ENCODE peak calls at places on chromosomes 5 and 9, in eight cellular contexts. O is H7; W is activated T-cell treated with anti-CD3 and anti-CD28 coated beads, Interleukin-2, amount 50 U/mL, for 72 hours; M is WTC11; G is effector memory CD8-positive, alpha-beta T cell; N is AG20443; X is NCI-H2029 treated with DMSO at 0.1 percent for 48 hours; B is C1 segment of cervical spinal cord. F is an unnamed sample.

GRCh38 chr9:106718996-106719395 is 144.0 kb upstream of the ZNF462 start:
- DNase-seq in M (no peak), G (no peak), B (no peak), N (peak; percentile 32), O (no peak), X (no peak), W (no peak), F (no peak)

GRCh38 chr9:137989156-137989555 is 111.6 kb downstream of the CACNA1B start:
- DNase-seq in X (no peak), G (no peak), O (no peak), M (no peak), B (no peak), W (no peak), N (peak; percentile 5), F (no peak)

GRCh38 chr5:81344736-81345135 is 43.3 kb downstream of the ZCCHC9 start:
- DNase-seq in X (no peak), W (no peak), N (no peak), B (no peak), O (no peak), G (no peak), M (no peak), F (no peak)

GRCh38 chr5:73205309-73205708 is 32.3 kb downstream of the TMEM174 start:
- DNase-seq in B (no peak), N (no peak), X (peak; percentile 82), M (no peak), O (no peak), G (no peak), W (no peak), F (no peak)

GRCh38 chr9:79542735-79543504 is 28.8 kb upstream of the TLE4 start:
- DNase-seq in G (no peak), O (peak; percentile 14), X (peak; percentile 73), B (no peak), M (no peak), N (no peak), W (no peak), F (no peak)

GRCh38 chr5:91787718-91788117 is 404.6 kb upstream of the ARRDC3 start:
- DNase-seq in G (no peak), B (no peak), X (no peak), M (no peak), N (no peak), W (no peak), O (no peak), F (no peak)

GRCh38 chr9:76687861-76688374 is 76.3 kb upstream of the PCA3 start:
- DNase-seq in B (no peak), M (no peak), O (no peak), G (no peak), X (no peak), N (peak; percentile 85), W (peak; percentile 19), F (no peak)

GRCh38 chr5:1702318-1702717 is 97.3 kb downstream of the MRPL36 start:
- DNase-seq in B (no peak), M (no peak), X (no peak), O (peak; percentile 68), W (no peak), G (no peak), N (no peak), F (no peak)

GRCh38 chr5:43581398-43581797 is 21.6 kb upstream of the NNT start:
- DNase-seq in W (no peak), X (no peak), M (no peak), G (no peak), B (no peak), N (no peak), O (no peak), F (no peak)

GRCh38 chr9:99365233-99365980 is 143.3 kb downstream of the SEC61B start:
- DNase-seq in G (no peak), O (no peak), X (no peak), B (no peak), W (no peak), N (peak; percentile 46), M (no peak), F (no peak)

GRCh38 chr5:135567661-135568060 is 11.1 kb downstream of the CXCL14 start:
- DNase-seq in W (no peak), G (no peak), B (no peak), O (no peak), X (no peak), M (no peak), N (no peak), F (no peak)

GRCh38 chr9:97237311-97237786 is 70.1 kb upstream of the CCDC180 start:
- DNase-seq in N (no peak), O (peak; percentile 18), X (no peak), G (no peak), W (no peak), M (peak; percentile 42), B (no peak), F (no peak)

GRCh38 chr9:106393226-106393625 is 469.7 kb upstream of the ZNF462 start:
- DNase-seq in O (no peak), G (no peak), W (no peak), N (no peak), B (no peak), M (no peak), X (no peak), F (no peak)

GRCh38 chr5:1506242-1507015 is 17.3 kb downstream of the LPCAT1 start:
- DNase-seq in M (no peak), X (no peak), N (no peak), B (no peak), O (no peak), W (no peak), G (no peak), F (no peak)

GRCh38 chr5:136192015-136192525 is 892 bp downstream of the SMIM32 start:
- DNase-seq in O (peak; percentile 74), G (no peak), X (no peak), M (no peak), W (no peak), N (peak; percentile 48), B (no peak), F (no peak)

GRCh38 chr5:159567461-159567860 is 237.2 kb upstream of the IL12B start:
- DNase-seq in G (no peak), N (no peak), M (no peak), W (no peak), O (no peak), B (no peak), X (no peak), F (no peak)

GRCh38 chr9:112864413-112864812 is 26.3 kb downstream of the SLC46A2 start:
- DNase-seq in G (no peak), M (no peak), B (no peak), N (no peak), O (no peak), W (no peak), X (no peak), F (no peak)

GRCh38 chr9:114905160-114905940 is 25.0 kb downstream of the TNFSF8 start:
- DNase-seq in W (no peak), O (no peak), N (no peak), B (no peak), M (no peak), G (no peak), X (no peak), F (no peak)

GRCh38 chr9:36884721-36885120 is 149.3 kb downstream of the PAX5 start:
- DNase-seq in O (no peak), W (no peak), X (no peak), N (no peak), G (no peak), B (no peak), M (no peak), F (no peak)

GRCh38 chr5:159163027-159163699 is 46.2 kb downstream of the RNF145 start:
- DNase-seq in N (peak; percentile 50), X (no peak), B (no peak), W (peak; percentile 28), O (no peak), M (no peak), G (no peak), F (no peak)

GRCh38 chr5:162067651-162068411 is at the start of gene GABRG2:
- DNase-seq in M (no peak), X (no peak), B (no peak), N (no peak), W (no peak), G (no peak), O (peak; percentile 8), F (no peak)

GRCh38 chr5:10562202-10563131 is 1.4 kb upstream of the ANKRD33B start:
- DNase-seq in B (no peak), G (no peak), W (no peak), M (peak; percentile 40), O (peak; percentile 72), N (no peak), X (no peak), F (no peak)

GRCh38 chr5:39158786-39159185 is 60.6 kb downstream of the FYB1 start:
- DNase-seq in M (no peak), G (no peak), O (no peak), B (no peak), N (no peak), W (no peak), X (no peak), F (no peak)

GRCh38 chr5:113147088-113147487 is 170.5 kb downstream of the DCP2 start:
- DNase-seq in X (no peak), O (no peak), M (no peak), N (peak; percentile 78), B (no peak), W (no peak), G (no peak), F (no peak)

GRCh38 chr9:25964239-25964638 is 286.0 kb upstream of the TUSC1 start:
- DNase-seq in G (no peak), X (peak; percentile 3), M (peak; percentile 40), O (peak; percentile 46), B (peak; percentile 2), N (peak; percentile 65), W (peak; percentile 2), F (no peak)

GRCh38 chr5:159518361-159518760 is 188.1 kb upstream of the IL12B start:
- DNase-seq in X (no peak), B (no peak), O (no peak), G (no peak), N (peak; percentile 34), M (no peak), W (no peak), F (no peak)

GRCh38 chr9:127181315-127181580 is 58.8 kb upstream of the ANGPTL2 start:
- DNase-seq in W (no peak), G (no peak), M (no peak), X (no peak), B (no peak), N (no peak), O (no peak), F (peak; percentile 11)

GRCh38 chr9:112046181-112046580 is 128.9 kb downstream of the SUSD1 start:
- DNase-seq in B (no peak), W (no peak), G (no peak), X (no peak), O (no peak), N (peak; percentile 19), M (no peak), F (no peak)

GRCh38 chr5:1295650-1296037 is 776 bp upstream of the TERT start:
- DNase-seq in N (no peak), M (no peak), B (no peak), G (no peak), O (peak; percentile 60), X (no peak), W (no peak), F (no peak)

GRCh38 chr9:117938896-117939295 is 234.7 kb downstream of the TLR4 start:
- DNase-seq in G (no peak), B (no peak), W (no peak), O (no peak), N (no peak), M (no peak), X (no peak), F (no peak)

GRCh38 chr5:73625314-73625904 is 587 bp upstream of the ARHGEF28 start:
- DNase-seq in X (no peak), B (no peak), O (peak; percentile 12), M (no peak), N (no peak), G (no peak), W (no peak), F (no peak)

GRCh38 chr5:180026320-180026719 is 45.2 kb downstream of the RNF130 start:
- DNase-seq in G (no peak), X (peak; percentile 77), M (no peak), W (no peak), B (peak; percentile 12), O (no peak), N (no peak), F (no peak)

GRCh38 chr5:156354571-156354970 is 27.6 kb downstream of the SGCD start:
- DNase-seq in M (no peak), B (no peak), W (no peak), G (no peak), O (no peak), N (no peak), X (no peak), F (peak; percentile 54)